ENCODE peak calls at places on chromosomes 13 and 19, in eight cellular contexts. N is stomach, U is tibial nerve, D is K562, V is GM12878, Z is HepG2, E is H1, J is A549. A is an unnamed sample.

GRCh38 chr19:17579523-17580244 is 24.2 kb downstream of the COLGALT1 start:
- DNase-seq in Z (no peak), U (peak; percentile 61), N (no peak), E (peak; percentile 87), J (peak; percentile 87), V (no peak), D (peak; percentile 91), A (no peak)

GRCh38 chr13:44860427-44860826 is 128.8 kb downstream of the NUFIP1 start:
- DNase-seq in V (no peak), E (no peak), N (no peak), U (no peak), Z (no peak), J (no peak), D (no peak), A (no peak)

GRCh38 chr13:20995245-20995829 is 66.0 kb downstream of the LATS2 start:
- DNase-seq in N (no peak), E (no peak), V (no peak), J (no peak), Z (no peak), D (peak; percentile 34), U (no peak), A (no peak)

GRCh38 chr19:6730153-6730804 is 7.1 kb downstream of the GPR108 start:
- DNase-seq in Z (peak; percentile 96), D (peak; percentile 96), N (peak; percentile 92), U (peak; percentile 86), V (no peak), E (peak; percentile 82), J (peak; percentile 84), A (peak; percentile 86)

GRCh38 chr13:49026851-49027250 is 51.1 kb downstream of the FNDC3A start:
- DNase-seq in D (no peak), N (no peak), V (no peak), J (no peak), E (no peak), Z (no peak), U (no peak), A (no peak)

GRCh38 chr13:114089341-114089740 is 43.1 kb downstream of the RASA3 start:
- DNase-seq in E (no peak), N (no peak), V (no peak), D (no peak), Z (no peak), U (no peak), J (no peak), A (peak; percentile 37)

GRCh38 chr13:94708031-94708571 is 4.2 kb downstream of the SOX21 start:
- DNase-seq in J (no peak), E (no peak), Z (no peak), V (no peak), N (no peak), U (no peak), D (no peak), A (no peak)

GRCh38 chr13:94198666-94199065 is 280.8 kb downstream of the DCT start:
- DNase-seq in E (no peak), V (no peak), J (no peak), U (no peak), D (no peak), Z (no peak), N (no peak), A (no peak)

GRCh38 chr13:23504188-23504587 is 66.0 kb upstream of the TNFRSF19 start:
- DNase-seq in U (no peak), Z (no peak), V (no peak), D (no peak), J (no peak), N (no peak), E (no peak), A (no peak)

GRCh38 chr13:72570019-72570418 is 157.4 kb downstream of the MZT1 start:
- DNase-seq in E (no peak), Z (no peak), N (no peak), U (no peak), V (no peak), D (no peak), J (no peak), A (no peak)

GRCh38 chr19:10000171-10000826 is 10.0 kb downstream of the COL5A3 start:
- DNase-seq in U (peak; percentile 61), V (no peak), Z (peak; percentile 57), N (peak; percentile 70), D (peak; percentile 85), E (peak; percentile 44), J (peak; percentile 70), A (peak; percentile 84)

GRCh38 chr19:54191671-54192453 is 754 bp downstream of the TSEN34 start:
- DNase-seq in D (no peak), J (peak; percentile 52), E (no peak), U (no peak), V (no peak), Z (no peak), N (no peak), A (peak; percentile 81)

GRCh38 chr19:898663-899062 is 5.4 kb downstream of the RNU6-9 start:
- DNase-seq in Z (no peak), U (no peak), D (no peak), J (no peak), V (no peak), E (no peak), N (no peak), A (no peak)

GRCh38 chr19:4291200-4291732 is 10.9 kb downstream of the TMIGD2 start:
- DNase-seq in Z (no peak), E (no peak), U (no peak), V (no peak), J (no peak), D (no peak), N (no peak), A (no peak)

GRCh38 chr19:46841458-46842083 is 9.1 kb downstream of the AP2S1 start:
- DNase-seq in N (peak; percentile 35), D (peak; percentile 46), V (no peak), J (peak; percentile 69), E (no peak), U (no peak), Z (no peak), A (no peak)

GRCh38 chr19:12994701-12995595 is at the start of gene NFIX:
- DNase-seq in U (peak; percentile 63), E (no peak), D (peak; percentile 73), Z (peak; percentile 24), N (peak; percentile 78), J (no peak), V (no peak), A (peak; percentile 86)

GRCh38 chr13:59480398-59480797 is 683.3 kb downstream of the DIAPH3 start:
- DNase-seq in E (no peak), U (no peak), J (no peak), D (no peak), N (no peak), Z (no peak), V (no peak), A (no peak)

GRCh38 chr19:55460670-55461258 is 678 bp downstream of the ISOC2 start:
- DNase-seq in J (peak; percentile 75), Z (peak; percentile 84), U (peak; percentile 68), D (peak; percentile 93), E (no peak), V (no peak), N (peak; percentile 78), A (peak; percentile 96)
- TF ChIP-seq EP300 in J (no peak), Z (no peak), U (no peak), D (peak; percentile 7), E (no peak), V (no peak), N (no peak), A (no peak)

DNA sequence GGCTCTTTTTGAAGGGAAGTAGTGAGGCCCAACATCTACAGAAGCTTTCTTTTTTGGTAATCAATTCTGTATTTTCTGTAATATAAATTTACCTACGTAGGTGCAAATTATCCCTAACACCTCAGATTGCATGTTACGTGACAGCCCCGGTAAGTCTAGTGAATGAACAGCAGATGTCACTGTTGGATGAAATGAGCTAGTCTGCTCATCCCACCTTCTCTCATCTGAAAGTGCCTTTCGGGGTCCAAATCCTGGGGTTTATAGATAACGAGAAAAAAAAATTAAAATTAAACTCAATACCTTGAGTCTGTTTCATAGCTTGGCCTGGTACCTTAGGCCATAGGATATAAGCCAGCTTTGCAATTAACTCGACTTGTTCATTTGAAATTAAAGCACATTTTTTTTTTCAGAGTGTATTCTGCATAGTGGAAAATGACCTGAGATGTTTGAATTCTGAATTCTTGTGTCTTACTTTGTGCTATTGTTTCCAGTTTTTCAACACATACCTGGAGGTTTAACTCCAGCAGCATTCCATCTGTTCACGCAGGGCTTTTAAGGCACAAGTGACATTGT is 548.2 kb downstream of the GPC5 start:
- DNase-seq in E (no peak), Z (peak; percentile 44), N (no peak), J (peak; percentile 14), V (no peak), D (peak; percentile 1), U (no peak), A (no peak)
- TF ChIP-seq EP300 in E (no peak), Z (no peak), N (no peak), J (no peak), V (no peak), D (no peak), U (no peak), A (no peak)

GRCh38 chr13:50575138-50575537 is 268.4 kb downstream of the DLEU7 start:
- DNase-seq in J (no peak), D (no peak), E (no peak), V (no peak), U (no peak), N (no peak), Z (peak; percentile 40), A (no peak)

GRCh38 chr13:50574731-50575130 is 268.8 kb downstream of the DLEU7 start:
- DNase-seq in E (no peak), N (no peak), U (no peak), V (no peak), J (no peak), D (no peak), Z (no peak), A (no peak)

GRCh38 chr13:50573046-50573445 is 270.4 kb downstream of the DLEU7 start:
- DNase-seq in U (no peak), J (no peak), N (no peak), Z (no peak), V (no peak), D (no peak), E (no peak), A (no peak)

GRCh38 chr13:50576156-50576555 is 267.3 kb downstream of the DLEU7 start:
- DNase-seq in V (no peak), J (no peak), D (no peak), U (no peak), N (peak; percentile 69), Z (no peak), E (no peak), A (no peak)

DNA sequence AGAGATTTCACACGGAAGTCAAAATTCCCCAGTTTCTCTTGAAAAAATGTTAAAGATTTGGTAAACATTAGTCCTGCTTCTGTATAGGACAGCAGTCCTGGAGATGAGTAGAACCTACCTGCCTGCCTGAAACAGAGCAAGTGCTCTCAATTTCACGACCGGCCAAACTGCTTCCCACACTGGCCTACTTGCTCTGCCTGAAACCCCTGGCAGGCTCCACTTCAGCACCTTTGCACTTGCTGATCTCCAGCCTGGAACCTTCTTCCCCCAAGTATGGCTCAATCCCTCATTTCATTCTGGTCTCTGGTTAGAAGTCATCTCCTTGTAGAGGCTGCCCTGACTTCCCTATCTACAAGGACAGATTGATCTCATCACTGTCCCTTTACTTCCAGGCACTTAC is 271.4 kb downstream of the DLEU7 start:
- DNase-seq in V (no peak), E (no peak), D (no peak), N (no peak), J (no peak), Z (no peak), U (no peak), A (no peak)
- TF ChIP-seq EP300 in V (no peak), E (no peak), D (no peak), N (no peak), J (no peak), Z (no peak), U (no peak), A (no peak)

DNA sequence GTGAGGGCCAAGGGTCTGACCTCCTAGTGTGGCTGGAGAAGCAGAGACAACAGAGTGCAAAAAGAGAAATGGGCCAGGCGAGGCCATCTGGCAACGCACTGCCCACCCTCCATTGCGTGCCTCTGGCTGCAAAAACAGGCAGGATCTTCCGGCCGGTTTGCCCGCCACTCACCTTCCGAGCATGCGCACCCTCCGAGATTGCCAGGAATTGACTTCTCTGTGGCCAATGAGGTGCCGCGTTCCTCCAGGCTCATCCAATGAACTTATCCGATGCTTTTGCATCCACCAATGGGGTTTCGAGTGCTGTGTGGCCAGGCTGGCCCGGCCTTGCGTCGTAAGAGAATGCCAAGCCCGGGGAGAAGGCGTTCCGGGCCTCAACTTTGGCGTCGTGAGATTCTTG is at the start of gene TEX101:
- DNase-seq in V (no peak), Z (no peak), U (no peak), N (no peak), D (peak; percentile 15), J (no peak), E (no peak), A (no peak)
- TF ChIP-seq EP300 in V (no peak), Z (no peak), U (no peak), N (no peak), D (no peak), J (no peak), E (no peak), A (no peak)

A was measured in sigmoid colon.